ENCODE peak calls at places on chromosomes 4 and X, in five cellular contexts. One of them, this sample, is unnamed.

GRCh38 chr4:7422898-7423180 is 11.9 kb downstream of the PSAPL1 start:
- DNase-seq in GM23338: no peak
- DNase-seq in OCI-LY7: no peak
- DNase-seq in HCT116: no peak
- DNase-seq in neural progenitor cell: no peak
- DNase-seq in this sample: no peak

GRCh38 chr4:94232519-94232918 is 24.9 kb downstream of the SMARCAD1 start:
- DNase-seq in GM23338: no peak
- DNase-seq in HCT116: no peak
- DNase-seq in neural progenitor cell: no peak
- DNase-seq in OCI-LY7: no peak
- DNase-seq in this sample: no peak

GRCh38 chrX:14697453-14697852 is 168.1 kb downstream of the GLRA2 start:
- DNase-seq in HCT116: peak; percentile 34
- DNase-seq in OCI-LY7: peak; percentile 19
- DNase-seq in neural progenitor cell: peak; percentile 55
- DNase-seq in GM23338: peak; percentile 64
- DNase-seq in this sample: peak; percentile 26

GRCh38 chrX:109089359-109089758 is 353.0 kb upstream of the IRS4 start:
- DNase-seq in neural progenitor cell: no peak
- DNase-seq in HCT116: no peak
- DNase-seq in OCI-LY7: no peak
- DNase-seq in GM23338: no peak
- DNase-seq in this sample: no peak

GRCh38 chr4:42750831-42751230 is 93.9 kb upstream of the ATP8A1 start:
- DNase-seq in neural progenitor cell: peak; percentile 63
- DNase-seq in GM23338: peak; percentile 5
- DNase-seq in OCI-LY7: no peak
- DNase-seq in HCT116: no peak
- DNase-seq in this sample: no peak

GRCh38 chrX:97841544-97842179 is 958.0 kb downstream of the RPA4 start:
- DNase-seq in GM23338: no peak
- DNase-seq in OCI-LY7: no peak
- DNase-seq in neural progenitor cell: no peak
- DNase-seq in HCT116: no peak
- DNase-seq in this sample: no peak

GRCh38 chr4:155571184-155571944 is 95.3 kb upstream of the GUCY1A1 start:
- DNase-seq in GM23338: no peak
- DNase-seq in HCT116: no peak
- DNase-seq in neural progenitor cell: peak; percentile 11
- DNase-seq in OCI-LY7: no peak
- DNase-seq in this sample: peak; percentile 14

GRCh38 chrX:39935414-39936064 is 162.2 kb downstream of the BCOR start:
- DNase-seq in GM23338: no peak
- DNase-seq in neural progenitor cell: peak; percentile 38
- DNase-seq in OCI-LY7: no peak
- DNase-seq in HCT116: no peak
- DNase-seq in this sample: no peak

GRCh38 chrX:120358687-120359086 is 3.2 kb upstream of the ATP1B4 start:
- DNase-seq in HCT116: no peak
- DNase-seq in GM23338: no peak
- DNase-seq in neural progenitor cell: peak; percentile 2
- DNase-seq in OCI-LY7: no peak
- DNase-seq in this sample: peak; percentile 88

GRCh38 chr4:98421106-98421505 is 159.9 kb downstream of the RAP1GDS1 start:
- DNase-seq in OCI-LY7: no peak
- DNase-seq in HCT116: no peak
- DNase-seq in GM23338: no peak
- DNase-seq in neural progenitor cell: no peak
- DNase-seq in this sample: peak; percentile 56

GRCh38 chr4:165631912-165632311 is 241.1 kb upstream of the TLL1 start:
- DNase-seq in HCT116: no peak
- DNase-seq in OCI-LY7: no peak
- DNase-seq in GM23338: no peak
- DNase-seq in neural progenitor cell: no peak
- DNase-seq in this sample: no peak

GRCh38 chr4:101229116-101229515 is 118.2 kb downstream of the PPP3CA start:
- DNase-seq in GM23338: no peak
- DNase-seq in OCI-LY7: no peak
- DNase-seq in neural progenitor cell: no peak
- DNase-seq in HCT116: no peak
- DNase-seq in this sample: peak; percentile 50

GRCh38 chrX:39859991-39860861 is 237.5 kb downstream of the BCOR start:
- DNase-seq in neural progenitor cell: peak; percentile 70
- DNase-seq in OCI-LY7: peak; percentile 78
- DNase-seq in GM23338: peak; percentile 33
- DNase-seq in HCT116: peak; percentile 27
- DNase-seq in this sample: peak; percentile 65

GRCh38 chr4:1050486-1051213 is 39.2 kb downstream of the FGFRL1 start:
- DNase-seq in neural progenitor cell: peak; percentile 82
- DNase-seq in OCI-LY7: no peak
- DNase-seq in GM23338: no peak
- DNase-seq in HCT116: no peak
- DNase-seq in this sample: no peak

GRCh38 chr4:1047976-1048780 is 36.8 kb downstream of the FGFRL1 start:
- DNase-seq in neural progenitor cell: peak; percentile 4
- DNase-seq in GM23338: peak; percentile 9
- DNase-seq in OCI-LY7: no peak
- DNase-seq in HCT116: no peak
- DNase-seq in this sample: no peak

GRCh38 chr4:1051472-1051871 is 40.0 kb downstream of the FGFRL1 start:
- DNase-seq in HCT116: no peak
- DNase-seq in neural progenitor cell: no peak
- DNase-seq in OCI-LY7: no peak
- DNase-seq in GM23338: no peak
- DNase-seq in this sample: no peak

GRCh38 chr4:1048781-1049590 is 37.6 kb downstream of the FGFRL1 start:
- DNase-seq in neural progenitor cell: peak; percentile 1
- DNase-seq in HCT116: no peak
- DNase-seq in OCI-LY7: no peak
- DNase-seq in GM23338: no peak
- DNase-seq in this sample: no peak

GRCh38 chr4:1049591-1049905 is 38.1 kb downstream of the FGFRL1 start:
- DNase-seq in HCT116: no peak
- DNase-seq in GM23338: no peak
- DNase-seq in OCI-LY7: no peak
- DNase-seq in neural progenitor cell: peak; percentile 5
- DNase-seq in this sample: no peak
- TF ChIP-seq EZH2phosphoT487 in HCT116: no peak
- TF ChIP-seq EZH2phosphoT487 in GM23338: no peak
- TF ChIP-seq EZH2phosphoT487 in OCI-LY7: no peak
- TF ChIP-seq EZH2phosphoT487 in neural progenitor cell: no peak
- TF ChIP-seq EZH2phosphoT487 in this sample: no peak

GRCh38 chr4:3464349-3464905 is 1.3 kb downstream of the DOK7 start:
- DNase-seq in HCT116: no peak
- DNase-seq in GM23338: no peak
- DNase-seq in neural progenitor cell: no peak
- DNase-seq in OCI-LY7: no peak
- DNase-seq in this sample: no peak

GRCh38 chr4:3462321-3462789 is 751 bp upstream of the DOK7 start:
- DNase-seq in HCT116: no peak
- DNase-seq in GM23338: no peak
- DNase-seq in OCI-LY7: no peak
- DNase-seq in neural progenitor cell: no peak
- DNase-seq in this sample: no peak

GRCh38 chr4:3461515-3462291 is 1.4 kb upstream of the DOK7 start:
- DNase-seq in GM23338: no peak
- DNase-seq in neural progenitor cell: no peak
- DNase-seq in OCI-LY7: no peak
- DNase-seq in HCT116: no peak
- DNase-seq in this sample: no peak

GRCh38 chr4:3463556-3464348 is 646 bp downstream of the DOK7 start:
- DNase-seq in neural progenitor cell: no peak
- DNase-seq in OCI-LY7: no peak
- DNase-seq in GM23338: no peak
- DNase-seq in HCT116: no peak
- DNase-seq in this sample: no peak

DNA sequence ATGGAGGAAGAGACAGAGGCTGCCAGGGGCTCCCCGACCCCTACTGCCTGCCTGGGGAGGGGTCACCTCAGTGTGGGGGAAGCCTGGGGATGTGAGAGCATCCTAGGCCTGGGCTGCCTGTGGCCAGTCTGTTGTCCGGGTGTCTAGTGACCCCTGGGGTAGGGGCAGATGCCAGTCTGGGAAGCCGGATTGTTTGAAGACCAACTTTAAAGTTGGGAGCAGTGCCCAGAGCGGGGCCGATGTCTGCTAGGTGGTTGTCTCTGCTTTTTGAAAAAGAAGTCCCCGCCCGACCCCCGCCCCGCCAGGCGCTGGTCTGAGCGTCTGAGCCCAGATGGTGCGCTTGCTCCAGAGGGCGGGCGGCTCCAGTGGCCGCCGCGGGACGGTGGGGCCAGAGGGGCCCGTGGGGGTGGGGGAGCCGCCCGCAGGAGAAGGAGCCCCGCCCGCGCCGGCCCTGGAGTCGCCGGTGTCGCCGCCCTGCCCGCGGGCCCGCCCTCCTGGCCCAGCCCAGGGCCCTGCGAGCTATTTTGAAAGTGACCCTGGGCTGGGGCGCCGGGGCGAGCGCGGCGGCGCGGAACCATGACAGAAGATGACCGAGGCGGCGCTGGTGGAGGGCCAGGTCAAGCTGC is at the start of gene DOK7:
- DNase-seq in HCT116: no peak
- DNase-seq in OCI-LY7: no peak
- DNase-seq in neural progenitor cell: peak; percentile 71
- DNase-seq in GM23338: peak; percentile 63
- DNase-seq in this sample: peak; percentile 17
- H2AFZ ChIP-seq in HCT116: peak within 1 kb of the TSS; percentile 45
- H2AFZ ChIP-seq in OCI-LY7: no peak within 1 kb of the TSS
- H2AFZ ChIP-seq in neural progenitor cell: no peak within 1 kb of the TSS
- H2AFZ ChIP-seq in GM23338: no peak within 1 kb of the TSS
- H2AFZ ChIP-seq in this sample: no peak within 1 kb of the TSS

DNA sequence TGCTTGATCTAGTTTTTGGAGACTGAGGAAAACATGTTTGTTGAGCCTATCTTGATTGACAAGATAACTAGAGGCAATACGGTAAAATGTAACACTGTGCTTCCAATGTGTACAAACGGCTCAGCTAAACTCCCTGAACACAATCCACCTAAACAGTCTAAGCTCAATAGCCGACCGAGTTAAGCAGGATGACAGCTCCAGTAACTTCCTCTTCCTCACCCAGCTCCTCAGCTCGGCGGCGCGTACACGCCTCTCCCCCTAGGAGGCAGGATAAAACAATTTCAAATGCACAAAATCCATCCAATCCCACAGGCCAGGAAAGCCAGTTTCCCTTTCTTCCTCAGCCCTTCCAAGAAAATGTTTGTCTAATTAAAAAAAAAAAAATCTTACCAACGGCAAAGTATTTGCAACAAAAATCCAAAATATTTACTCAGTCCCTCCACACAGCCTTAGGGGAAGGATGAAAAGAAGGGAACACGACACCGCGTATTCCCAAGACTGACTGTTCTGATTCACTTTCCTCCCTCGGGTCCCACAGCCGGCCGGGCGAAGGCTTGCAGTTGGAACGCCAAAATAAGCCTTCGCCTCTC is 996 bp downstream of the CNOT6L start:
- DNase-seq in OCI-LY7: peak; percentile 82
- DNase-seq in HCT116: peak; percentile 60
- DNase-seq in neural progenitor cell: peak; percentile 81
- DNase-seq in GM23338: peak; percentile 74
- DNase-seq in this sample: peak; percentile 92
- TF ChIP-seq EZH2phosphoT487 in OCI-LY7: no peak
- TF ChIP-seq EZH2phosphoT487 in HCT116: no peak
- TF ChIP-seq EZH2phosphoT487 in neural progenitor cell: peak; percentile 0
- TF ChIP-seq EZH2phosphoT487 in GM23338: no peak
- TF ChIP-seq EZH2phosphoT487 in this sample: no peak

DNA sequence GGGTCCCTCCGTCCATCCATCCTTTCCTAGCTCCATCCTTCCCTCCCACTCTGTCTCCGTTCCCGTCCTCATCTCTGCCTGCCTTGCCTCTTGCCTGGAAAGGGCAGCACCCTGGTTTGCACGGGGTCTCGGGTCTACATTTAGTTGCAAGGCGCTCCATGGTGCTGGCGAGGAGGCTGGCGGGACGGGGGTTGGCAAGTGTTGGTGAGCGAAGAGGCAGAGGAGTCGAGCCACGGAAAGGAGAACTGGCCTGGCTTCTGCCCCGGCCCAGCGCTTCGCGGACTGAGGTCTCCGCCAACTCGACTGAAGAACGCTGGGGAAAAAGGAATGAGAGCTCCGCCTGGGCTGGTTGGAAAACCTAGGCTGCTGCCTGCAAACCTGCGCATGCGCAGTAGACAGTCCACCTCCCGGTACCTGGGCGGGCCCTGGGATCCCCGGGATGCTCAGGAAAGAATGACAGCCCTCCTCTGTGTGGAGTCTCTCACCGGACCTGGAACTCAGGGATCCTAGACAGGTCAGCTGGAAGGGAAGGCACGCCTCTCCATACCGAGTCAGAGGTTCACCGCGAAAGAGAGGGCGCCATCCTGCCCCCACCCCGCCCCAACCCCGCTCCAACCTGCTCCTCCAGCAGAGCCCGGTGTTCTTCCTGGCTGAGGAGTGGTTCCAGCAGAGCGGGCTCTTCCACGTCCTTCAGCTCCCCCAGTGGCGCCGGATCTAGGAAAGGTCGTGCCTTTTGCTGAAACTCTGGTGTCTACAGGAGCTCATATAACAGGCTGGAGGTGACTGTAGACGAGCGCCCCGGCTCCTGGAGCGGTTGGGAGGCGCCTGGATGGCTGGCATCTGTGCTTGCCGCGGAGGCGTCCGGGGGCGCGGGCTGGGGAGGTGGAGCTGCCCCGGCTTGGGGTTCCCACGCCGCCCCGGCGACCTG is 6.0 kb downstream of the FRG2 start:
- DNase-seq in GM23338: peak; percentile 92
- DNase-seq in HCT116: no peak
- DNase-seq in OCI-LY7: no peak
- DNase-seq in neural progenitor cell: peak; percentile 83
- DNase-seq in this sample: peak; percentile 59
- H2AFZ ChIP-seq in GM23338: peak overlapping the region; percentile 76
- H2AFZ ChIP-seq in HCT116: no peak overlapping the region
- H2AFZ ChIP-seq in OCI-LY7: no peak overlapping the region
- H2AFZ ChIP-seq in neural progenitor cell: no peak overlapping the region
- H2AFZ ChIP-seq in this sample: no peak overlapping the region

GRCh38 chrX:101442095-101442494 is 34.1 kb downstream of the HNRNPH2 start:
- DNase-seq in neural progenitor cell: no peak
- DNase-seq in OCI-LY7: no peak
- DNase-seq in GM23338: no peak
- DNase-seq in HCT116: no peak
- DNase-seq in this sample: no peak
- TF ChIP-seq EZH2phosphoT487 in neural progenitor cell: no peak
- TF ChIP-seq EZH2phosphoT487 in OCI-LY7: no peak
- TF ChIP-seq EZH2phosphoT487 in GM23338: no peak
- TF ChIP-seq EZH2phosphoT487 in HCT116: no peak
- TF ChIP-seq EZH2phosphoT487 in this sample: no peak

DNA sequence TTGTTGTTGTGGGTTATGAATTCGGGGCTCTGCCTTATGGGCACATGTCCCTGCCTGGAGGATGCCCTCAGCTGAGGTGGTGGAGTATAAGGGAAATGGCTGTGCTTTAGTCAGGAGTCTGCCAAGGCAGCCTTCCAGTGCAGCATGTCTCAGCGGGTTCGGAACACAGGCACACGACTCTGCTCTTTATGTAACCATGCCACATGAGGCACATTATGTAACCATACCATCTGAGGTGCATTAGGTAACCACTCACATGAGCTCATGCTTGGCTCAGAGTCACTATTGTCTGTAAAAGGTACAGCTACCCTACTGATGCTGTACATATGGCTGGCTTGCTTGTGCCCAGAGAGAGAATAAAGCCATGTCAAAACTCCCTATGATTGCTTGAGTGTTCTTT is 723.6 kb downstream of the TRAM1L1 start:
- DNase-seq in neural progenitor cell: no peak
- DNase-seq in OCI-LY7: no peak
- DNase-seq in GM23338: no peak
- DNase-seq in HCT116: no peak
- DNase-seq in this sample: peak; percentile 2
- H2AFZ ChIP-seq in neural progenitor cell: no peak overlapping the region
- H2AFZ ChIP-seq in OCI-LY7: no peak overlapping the region
- H2AFZ ChIP-seq in GM23338: no peak overlapping the region
- H2AFZ ChIP-seq in HCT116: no peak overlapping the region
- H2AFZ ChIP-seq in this sample: no peak overlapping the region